ENCODE peak calls at places on chromosomes 5 and 9, in four cellular contexts. U is NCI-H526; Y is CD4-positive, CD25-positive, alpha-beta regulatory T cell; P is kidney tubule cell. R is an unnamed sample.

GRCh38 chr9:134592018-134592818 is 49.4 kb upstream of the COL5A1 start:
- DNase-seq in U (no peak), Y (no peak), P (no peak), R (no peak)

GRCh38 chr5:170427672-170428236 is 38.6 kb upstream of the KCNMB1 start:
- DNase-seq in U (no peak), Y (no peak), P (no peak), R (no peak)

GRCh38 chr9:136951541-136952353 is at the start of gene LCN12:
- DNase-seq in U (no peak), Y (no peak), P (no peak), R (no peak)

GRCh38 chr9:129887210-129888084 is 52.2 kb downstream of the USP20 start:
- DNase-seq in U (no peak), Y (peak), P (peak), R (peak)

GRCh38 chr9:127122176-127123151 is at the start of gene ANGPTL2:
- DNase-seq in U (peak), Y (no peak), P (peak), R (no peak)

GRCh38 chr9:137461316-137461662 is 2.2 kb upstream of the NSMF start:
- DNase-seq in U (no peak), Y (no peak), P (no peak), R (no peak)

GRCh38 chr5:473344-474192 is 30.6 kb downstream of the EXOC3 start:
- DNase-seq in U (peak), Y (peak), P (peak), R (no peak)

GRCh38 chr9:81720450-81721086 is 31.2 kb upstream of the TLE1 start:
- DNase-seq in U (no peak), Y (no peak), P (peak), R (no peak)

GRCh38 chr5:1054018-1054798 is 45.6 kb downstream of the NKD2 start:
- DNase-seq in U (no peak), Y (no peak), P (no peak), R (no peak)

GRCh38 chr9:108746001-108746400 is 109.8 kb downstream of the ACTL7B start:
- DNase-seq in U (no peak), Y (no peak), P (no peak), R (no peak)

GRCh38 chr5:1015545-1015944 is 6.9 kb downstream of the NKD2 start:
- DNase-seq in U (no peak), Y (no peak), P (no peak), R (no peak)

R was measured in T-helper 1 cell.